ENCODE peak calls at places on chromosomes 5 and 9, in nine cellular contexts. D, F, Y, N, X, S, L, K and U are unnamed samples.

GRCh38 chr9:132750668-132751067 is 80.4 kb downstream of the GTF3C4 start:
- DNase-seq in D (no peak), F (no peak), Y (no peak), N (no peak), X (no peak), S (no peak), L (no peak), K (no peak), U (peak)

GRCh38 chr5:136007271-136007670 is 21.5 kb upstream of the TGFBI start:
- DNase-seq in D (no peak), F (no peak), Y (no peak), N (no peak), X (no peak), S (no peak), L (no peak), K (no peak), U (peak)

GRCh38 chr5:74541381-74541781 is 99.1 kb downstream of the ENC1 start:
- DNase-seq in D (no peak), F (no peak), Y (no peak), N (no peak), X (no peak), S (no peak), L (no peak), K (no peak), U (no peak)

GRCh38 chr5:33240552-33240951 is 200.2 kb upstream of the TARS1 start:
- DNase-seq in D (no peak), F (no peak), Y (no peak), N (no peak), X (no peak), S (no peak), L (no peak), K (no peak), U (no peak)

GRCh38 chr5:37249820-37250175 is 622 bp upstream of the CPLANE1 start:
- DNase-seq in D (no peak), F (no peak), Y (no peak), N (no peak), X (no peak), S (no peak), L (no peak), K (no peak), U (no peak)

GRCh38 chr9:7591501-7591900 is 208.1 kb downstream of the DMAC1 start:
- DNase-seq in D (no peak), F (no peak), Y (no peak), N (no peak), X (no peak), S (no peak), L (no peak), K (no peak), U (no peak)

GRCh38 chr5:157253547-157253946 is 12.4 kb upstream of the CYFIP2 start:
- DNase-seq in D (peak), F (no peak), Y (peak), N (no peak), X (peak), S (no peak), L (peak), K (peak), U (no peak)

GRCh38 chr5:94524841-94525697 is 93.3 kb downstream of the KIAA0825 start:
- DNase-seq in D (peak), F (no peak), Y (peak), N (no peak), X (peak), S (no peak), L (no peak), K (peak), U (no peak)

GRCh38 chr5:113487411-113487778 is 858 bp downstream of the MCC start:
- DNase-seq in D (peak), F (no peak), Y (peak), N (no peak), X (peak), S (no peak), L (no peak), K (no peak), U (no peak)

GRCh38 chr5:174990909-174991308 is 266.5 kb downstream of the MSX2 start:
- DNase-seq in D (no peak), F (no peak), Y (no peak), N (no peak), X (no peak), S (no peak), L (peak), K (no peak), U (no peak)

GRCh38 chr5:108339220-108339619 is 42.7 kb downstream of the FBXL17 start:
- DNase-seq in D (no peak), F (no peak), Y (no peak), N (no peak), X (no peak), S (no peak), L (no peak), K (no peak), U (no peak)

GRCh38 chr5:64506567-64507321 is 929 bp downstream of the RGS7BP start:
- DNase-seq in D (no peak), F (no peak), Y (no peak), N (no peak), X (no peak), S (no peak), L (no peak), K (no peak), U (no peak)

GRCh38 chr5:139023276-139023675 is 148.1 kb upstream of the LRRTM2 start:
- DNase-seq in D (no peak), F (no peak), Y (peak), N (no peak), X (no peak), S (no peak), L (no peak), K (no peak), U (peak)

GRCh38 chr5:179319123-179319522 is 26.1 kb downstream of the ADAMTS2 start:
- DNase-seq in D (no peak), F (no peak), Y (no peak), N (no peak), X (no peak), S (peak), L (no peak), K (no peak), U (no peak)

GRCh38 chr5:10424124-10424731 is 17.5 kb upstream of the ROPN1L start:
- DNase-seq in D (peak), F (no peak), Y (peak), N (no peak), X (peak), S (no peak), L (no peak), K (no peak), U (no peak)

GRCh38 chr5:10607666-10608442 is 44.0 kb downstream of the ANKRD33B start:
- DNase-seq in D (no peak), F (peak), Y (peak), N (no peak), X (no peak), S (peak), L (no peak), K (no peak), U (no peak)

GRCh38 chr9:90825586-90825985 is 24.0 kb downstream of the SYK start:
- DNase-seq in D (no peak), F (no peak), Y (no peak), N (no peak), X (no peak), S (no peak), L (no peak), K (no peak), U (peak)

GRCh38 chr5:54387031-54387430 is 68.5 kb upstream of the HSPB3 start:
- DNase-seq in D (no peak), F (no peak), Y (no peak), N (no peak), X (no peak), S (no peak), L (no peak), K (no peak), U (no peak)

GRCh38 chr5:88674262-88675158 is 208.5 kb downstream of the MEF2C start:
- DNase-seq in D (no peak), F (no peak), Y (no peak), N (no peak), X (no peak), S (no peak), L (no peak), K (no peak), U (no peak)

GRCh38 chr5:138574744-138575193 is 432 bp downstream of the HSPA9 start:
- DNase-seq in D (no peak), F (no peak), Y (no peak), N (no peak), X (no peak), S (no peak), L (no peak), K (no peak), U (no peak)

GRCh38 chr5:116578676-116579075 is 4.1 kb upstream of the SEMA6A start:
- DNase-seq in D (no peak), F (no peak), Y (no peak), N (no peak), X (no peak), S (no peak), L (no peak), K (no peak), U (no peak)

GRCh38 chr9:129867138-129868032 is 32.1 kb downstream of the USP20 start:
- DNase-seq in D (no peak), F (no peak), Y (no peak), N (no peak), X (no peak), S (no peak), L (no peak), K (no peak), U (no peak)

DNA sequence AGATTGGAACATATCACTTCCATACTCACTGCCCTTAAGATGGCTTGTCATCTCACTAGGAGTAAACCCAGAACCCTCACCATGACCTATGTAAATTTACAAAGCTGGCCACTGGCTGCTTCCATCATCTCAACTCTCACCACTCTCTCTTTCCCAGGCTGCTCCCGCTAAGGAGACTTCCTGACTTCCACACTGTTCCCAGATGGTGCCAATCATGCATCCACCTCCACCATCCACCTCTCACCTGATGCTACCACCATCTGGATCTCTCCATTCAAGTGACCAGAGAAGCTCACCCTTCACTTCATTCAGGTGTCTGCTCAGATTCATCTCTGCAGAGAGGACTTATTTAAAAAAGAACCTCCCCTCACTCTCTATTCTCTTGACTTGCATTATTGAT is 91.3 kb downstream of the HTR4 start:
- DNase-seq in D (no peak), F (no peak), Y (no peak), N (no peak), X (no peak), S (no peak), L (no peak), K (no peak), U (no peak)
- TF ChIP-seq POLR2AphosphoS5 in D (no peak), F (no peak), Y (no peak), N (no peak), X (no peak), S (no peak), L (no peak), K (no peak), U (no peak)

GRCh38 chr5:95697781-95698681 is 15.2 kb upstream of the SPATA9 start:
- DNase-seq in D (no peak), F (no peak), Y (no peak), N (no peak), X (no peak), S (no peak), L (no peak), K (no peak), U (no peak)
- H3K4me3 ChIP-seq in D (no peak), F (no peak), Y (no peak), N (no peak), X (no peak), S (no peak), L (no peak), K (peak), U (no peak)

GRCh38 chr9:98807811-98808195 is 333 bp downstream of the GALNT12 start:
- DNase-seq in D (no peak), F (no peak), Y (no peak), N (no peak), X (no peak), S (peak), L (no peak), K (no peak), U (no peak)

GRCh38 chr9:98808411-98808815 is 943 bp downstream of the GALNT12 start:
- DNase-seq in D (no peak), F (no peak), Y (no peak), N (no peak), X (no peak), S (peak), L (peak), K (no peak), U (no peak)

GRCh38 chr9:98807070-98807810 is at the start of gene GALNT12:
- DNase-seq in D (no peak), F (no peak), Y (no peak), N (no peak), X (no peak), S (peak), L (peak), K (no peak), U (no peak)

GRCh38 chr9:98805506-98806272 is 1.8 kb upstream of the GALNT12 start:
- DNase-seq in D (no peak), F (peak), Y (no peak), N (no peak), X (peak), S (peak), L (no peak), K (no peak), U (no peak)

GRCh38 chr9:98806394-98807069 is 938 bp upstream of the GALNT12 start:
- DNase-seq in D (no peak), F (no peak), Y (no peak), N (no peak), X (no peak), S (peak), L (no peak), K (no peak), U (no peak)
- H3K27ac ChIP-seq in D (no peak), F (no peak), Y (no peak), N (no peak), X (no peak), S (no peak), L (peak), K (no peak), U (peak)

GRCh38 chr9:134065720-134066419 is 2.0 kb downstream of the BRD3 start:
- DNase-seq in D (no peak), F (peak), Y (peak), N (peak), X (no peak), S (peak), L (peak), K (no peak), U (no peak)

GRCh38 chr9:134066546-134066922 is 1.3 kb downstream of the BRD3 start:
- DNase-seq in D (no peak), F (no peak), Y (peak), N (no peak), X (no peak), S (no peak), L (peak), K (no peak), U (no peak)

GRCh38 chr9:134067904-134068741 is at the start of gene BRD3:
- DNase-seq in D (peak), F (peak), Y (peak), N (peak), X (peak), S (peak), L (peak), K (no peak), U (no peak)

GRCh38 chr9:134068742-134069535 is 1.1 kb upstream of the BRD3 start:
- DNase-seq in D (no peak), F (no peak), Y (peak), N (no peak), X (no peak), S (peak), L (peak), K (peak), U (no peak)

GRCh38 chr9:134066923-134067851 is 639 bp downstream of the BRD3 start:
- DNase-seq in D (no peak), F (no peak), Y (peak), N (no peak), X (no peak), S (peak), L (peak), K (no peak), U (no peak)
- TF ChIP-seq POLR2AphosphoS5 in D (no peak), F (no peak), Y (no peak), N (no peak), X (no peak), S (no peak), L (no peak), K (no peak), U (no peak)